ENCODE peak calls at places on chromosomes 3 and 15, in seven cellular contexts. One of them, this sample, is unnamed. For H3K27me3, the result is how much of the 10 kb centered on the place peaks cover.

GRCh38 chr15:57485869-57486268 is 105.8 kb upstream of the MYZAP start:
- DNase-seq in aorta: peak
- DNase-seq in psoas muscle: no peak
- DNase-seq in brain microvascular endothelial cell: peak
- DNase-seq in kidney epithelial cell: peak
- DNase-seq in CD4-positive, alpha-beta memory T cell: no peak
- DNase-seq in NT2/D1: peak
- DNase-seq in this sample: peak

GRCh38 chr15:92075764-92076163 is 222.3 kb downstream of the SLCO3A1 start:
- DNase-seq in aorta: no peak
- DNase-seq in psoas muscle: no peak
- DNase-seq in brain microvascular endothelial cell: no peak
- DNase-seq in kidney epithelial cell: no peak
- DNase-seq in CD4-positive, alpha-beta memory T cell: no peak
- DNase-seq in NT2/D1: no peak
- DNase-seq in this sample: no peak

GRCh38 chr3:155239960-155240359 is 53.5 kb downstream of the STRIT1 start:
- DNase-seq in aorta: no peak
- DNase-seq in psoas muscle: peak
- DNase-seq in brain microvascular endothelial cell: no peak
- DNase-seq in kidney epithelial cell: no peak
- DNase-seq in CD4-positive, alpha-beta memory T cell: no peak
- DNase-seq in NT2/D1: no peak
- DNase-seq in this sample: no peak

GRCh38 chr15:25565470-25566264 is 126.8 kb upstream of the UBE3A start:
- DNase-seq in aorta: no peak
- DNase-seq in psoas muscle: peak
- DNase-seq in brain microvascular endothelial cell: no peak
- DNase-seq in kidney epithelial cell: no peak
- DNase-seq in CD4-positive, alpha-beta memory T cell: no peak
- DNase-seq in NT2/D1: no peak
- DNase-seq in this sample: no peak

GRCh38 chr3:45332901-45333407 is 55.4 kb upstream of the LARS2 start:
- DNase-seq in aorta: no peak
- DNase-seq in psoas muscle: no peak
- DNase-seq in brain microvascular endothelial cell: no peak
- DNase-seq in kidney epithelial cell: no peak
- DNase-seq in CD4-positive, alpha-beta memory T cell: no peak
- DNase-seq in NT2/D1: no peak
- DNase-seq in this sample: no peak

GRCh38 chr3:11969986-11970385 is 34.2 kb upstream of the SYN2 start:
- DNase-seq in aorta: no peak
- DNase-seq in psoas muscle: no peak
- DNase-seq in brain microvascular endothelial cell: no peak
- DNase-seq in kidney epithelial cell: no peak
- DNase-seq in CD4-positive, alpha-beta memory T cell: no peak
- DNase-seq in NT2/D1: no peak
- DNase-seq in this sample: no peak

GRCh38 chr3:45437388-45437787 is 49.0 kb downstream of the LARS2 start:
- DNase-seq in aorta: no peak
- DNase-seq in psoas muscle: no peak
- DNase-seq in brain microvascular endothelial cell: no peak
- DNase-seq in kidney epithelial cell: no peak
- DNase-seq in CD4-positive, alpha-beta memory T cell: no peak
- DNase-seq in NT2/D1: no peak
- DNase-seq in this sample: no peak

GRCh38 chr3:66178206-66178605 is 42.6 kb upstream of the SLC25A26 start:
- DNase-seq in aorta: no peak
- DNase-seq in psoas muscle: no peak
- DNase-seq in brain microvascular endothelial cell: no peak
- DNase-seq in kidney epithelial cell: no peak
- DNase-seq in CD4-positive, alpha-beta memory T cell: no peak
- DNase-seq in NT2/D1: no peak
- DNase-seq in this sample: no peak

GRCh38 chr3:57078366-57079220 is 18.1 kb downstream of the SPATA12 start:
- DNase-seq in aorta: peak
- DNase-seq in psoas muscle: peak
- DNase-seq in brain microvascular endothelial cell: peak
- DNase-seq in kidney epithelial cell: no peak
- DNase-seq in CD4-positive, alpha-beta memory T cell: no peak
- DNase-seq in NT2/D1: no peak
- DNase-seq in this sample: no peak

GRCh38 chr3:44529927-44530326 is 25.1 kb upstream of the ZKSCAN7 start:
- DNase-seq in aorta: no peak
- DNase-seq in psoas muscle: no peak
- DNase-seq in brain microvascular endothelial cell: peak
- DNase-seq in kidney epithelial cell: no peak
- DNase-seq in CD4-positive, alpha-beta memory T cell: no peak
- DNase-seq in NT2/D1: no peak
- DNase-seq in this sample: no peak

GRCh38 chr3:34582054-34582453 is 783.6 kb downstream of the PDCD6IP start:
- DNase-seq in aorta: no peak
- DNase-seq in psoas muscle: no peak
- DNase-seq in brain microvascular endothelial cell: no peak
- DNase-seq in kidney epithelial cell: no peak
- DNase-seq in CD4-positive, alpha-beta memory T cell: no peak
- DNase-seq in NT2/D1: no peak
- DNase-seq in this sample: no peak

GRCh38 chr15:60520041-60520824 is 41.3 kb upstream of the ICE2 start:
- DNase-seq in aorta: no peak
- DNase-seq in psoas muscle: no peak
- DNase-seq in brain microvascular endothelial cell: no peak
- DNase-seq in kidney epithelial cell: peak
- DNase-seq in CD4-positive, alpha-beta memory T cell: peak
- DNase-seq in NT2/D1: no peak
- DNase-seq in this sample: no peak

GRCh38 chr15:50224606-50225005 is 40.9 kb downstream of the HDC start:
- DNase-seq in aorta: no peak
- DNase-seq in psoas muscle: no peak
- DNase-seq in brain microvascular endothelial cell: peak
- DNase-seq in kidney epithelial cell: no peak
- DNase-seq in CD4-positive, alpha-beta memory T cell: no peak
- DNase-seq in NT2/D1: no peak
- DNase-seq in this sample: no peak

GRCh38 chr3:79028916-79029315 is 738.9 kb downstream of the ROBO1 start:
- DNase-seq in aorta: no peak
- DNase-seq in psoas muscle: no peak
- DNase-seq in brain microvascular endothelial cell: no peak
- DNase-seq in kidney epithelial cell: no peak
- DNase-seq in CD4-positive, alpha-beta memory T cell: no peak
- DNase-seq in NT2/D1: no peak
- DNase-seq in this sample: no peak

GRCh38 chr15:93929375-93930094 is 301.8 kb upstream of the MCTP2 start:
- DNase-seq in aorta: no peak
- DNase-seq in psoas muscle: peak
- DNase-seq in brain microvascular endothelial cell: peak
- DNase-seq in kidney epithelial cell: no peak
- DNase-seq in CD4-positive, alpha-beta memory T cell: no peak
- DNase-seq in NT2/D1: peak
- DNase-seq in this sample: peak

GRCh38 chr15:99556010-99556409 is 9.8 kb upstream of the MEF2A start:
- DNase-seq in aorta: no peak
- DNase-seq in psoas muscle: no peak
- DNase-seq in brain microvascular endothelial cell: no peak
- DNase-seq in kidney epithelial cell: no peak
- DNase-seq in CD4-positive, alpha-beta memory T cell: no peak
- DNase-seq in NT2/D1: no peak
- DNase-seq in this sample: no peak

GRCh38 chr3:49868951-49869454 is 703 bp downstream of the CAMKV start:
- DNase-seq in aorta: no peak
- DNase-seq in psoas muscle: no peak
- DNase-seq in brain microvascular endothelial cell: no peak
- DNase-seq in kidney epithelial cell: no peak
- DNase-seq in CD4-positive, alpha-beta memory T cell: no peak
- DNase-seq in NT2/D1: no peak
- DNase-seq in this sample: no peak

GRCh38 chr15:74318376-74319137 is 48.9 kb downstream of the CYP11A1 start:
- DNase-seq in aorta: no peak
- DNase-seq in psoas muscle: peak
- DNase-seq in brain microvascular endothelial cell: peak
- DNase-seq in kidney epithelial cell: no peak
- DNase-seq in CD4-positive, alpha-beta memory T cell: no peak
- DNase-seq in NT2/D1: no peak
- DNase-seq in this sample: no peak

GRCh38 chr3:18389108-18389733 is 35.9 kb downstream of the SATB1 start:
- DNase-seq in aorta: no peak
- DNase-seq in psoas muscle: no peak
- DNase-seq in brain microvascular endothelial cell: no peak
- DNase-seq in kidney epithelial cell: no peak
- DNase-seq in CD4-positive, alpha-beta memory T cell: no peak
- DNase-seq in NT2/D1: no peak
- DNase-seq in this sample: no peak

DNA sequence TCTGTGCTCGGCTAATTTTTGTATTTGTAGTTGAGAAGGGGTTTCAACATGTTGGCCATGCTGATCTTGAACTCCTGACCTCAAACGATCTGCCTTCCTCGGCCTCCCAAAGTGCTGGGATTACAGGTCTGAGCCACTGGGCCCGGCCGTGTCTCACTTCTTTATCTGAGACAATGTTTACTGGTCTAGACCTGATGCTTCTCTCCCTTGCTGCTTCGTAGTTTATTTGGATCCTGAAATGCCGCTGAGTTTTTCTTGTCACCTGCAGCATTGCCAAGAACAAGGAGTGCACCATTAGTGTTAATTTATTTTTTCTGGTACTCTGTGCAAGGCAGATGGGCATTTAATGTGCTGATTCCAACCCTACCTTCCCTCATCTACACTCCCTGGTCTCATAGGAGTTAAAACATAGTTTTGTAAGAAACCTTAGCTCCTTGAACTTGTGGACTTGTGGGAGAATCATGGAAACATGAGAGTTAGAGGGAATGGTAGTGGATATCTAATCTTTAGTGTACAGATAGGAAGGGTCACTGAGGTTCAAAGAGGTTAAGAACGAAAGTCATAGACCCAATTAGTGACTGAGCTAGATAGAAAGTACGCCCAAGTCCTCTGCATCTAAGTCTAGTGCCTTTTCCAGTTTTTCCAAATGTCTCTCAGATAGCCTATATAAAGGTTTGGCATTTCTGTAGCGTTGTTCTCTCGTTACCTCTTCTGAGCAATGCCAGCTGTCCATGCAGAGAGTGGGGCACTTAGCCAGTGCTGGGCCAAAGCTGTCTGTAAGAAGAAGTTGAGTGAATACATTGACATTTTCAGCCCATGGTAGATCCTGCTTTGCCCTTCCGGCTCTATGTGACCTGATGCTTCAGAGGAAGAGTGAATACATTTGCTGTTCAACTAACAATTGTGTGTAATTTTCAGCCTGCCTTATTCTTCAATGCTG is 244.1 kb downstream of the LPP start:
- DNase-seq in aorta: no peak
- DNase-seq in psoas muscle: no peak
- DNase-seq in brain microvascular endothelial cell: no peak
- DNase-seq in kidney epithelial cell: no peak
- DNase-seq in CD4-positive, alpha-beta memory T cell: no peak
- DNase-seq in NT2/D1: no peak
- DNase-seq in this sample: no peak
- H3K4me3 ChIP-seq in aorta: no peak
- H3K4me3 ChIP-seq in psoas muscle: peak
- H3K4me3 ChIP-seq in brain microvascular endothelial cell: no peak
- H3K4me3 ChIP-seq in kidney epithelial cell: no peak
- H3K4me3 ChIP-seq in CD4-positive, alpha-beta memory T cell: peak
- H3K4me3 ChIP-seq in NT2/D1: no peak
- H3K4me3 ChIP-seq in this sample: no peak

GRCh38 chr15:89361451-89362202 is 27.0 kb upstream of the POLG start:
- DNase-seq in aorta: peak
- DNase-seq in psoas muscle: peak
- DNase-seq in brain microvascular endothelial cell: peak
- DNase-seq in kidney epithelial cell: no peak
- DNase-seq in CD4-positive, alpha-beta memory T cell: no peak
- DNase-seq in NT2/D1: no peak
- DNase-seq in this sample: no peak

GRCh38 chr15:89362203-89363101 is 27.8 kb upstream of the POLG start:
- DNase-seq in aorta: no peak
- DNase-seq in psoas muscle: no peak
- DNase-seq in brain microvascular endothelial cell: no peak
- DNase-seq in kidney epithelial cell: no peak
- DNase-seq in CD4-positive, alpha-beta memory T cell: no peak
- DNase-seq in NT2/D1: no peak
- DNase-seq in this sample: no peak

GRCh38 chr15:89358755-89359439 is 24.3 kb upstream of the POLG start:
- DNase-seq in aorta: peak
- DNase-seq in psoas muscle: peak
- DNase-seq in brain microvascular endothelial cell: peak
- DNase-seq in kidney epithelial cell: no peak
- DNase-seq in CD4-positive, alpha-beta memory T cell: peak
- DNase-seq in NT2/D1: no peak
- DNase-seq in this sample: peak

GRCh38 chr15:89359471-89360293 is 25.1 kb upstream of the POLG start:
- DNase-seq in aorta: peak
- DNase-seq in psoas muscle: no peak
- DNase-seq in brain microvascular endothelial cell: no peak
- DNase-seq in kidney epithelial cell: no peak
- DNase-seq in CD4-positive, alpha-beta memory T cell: no peak
- DNase-seq in NT2/D1: no peak
- DNase-seq in this sample: no peak

DNA sequence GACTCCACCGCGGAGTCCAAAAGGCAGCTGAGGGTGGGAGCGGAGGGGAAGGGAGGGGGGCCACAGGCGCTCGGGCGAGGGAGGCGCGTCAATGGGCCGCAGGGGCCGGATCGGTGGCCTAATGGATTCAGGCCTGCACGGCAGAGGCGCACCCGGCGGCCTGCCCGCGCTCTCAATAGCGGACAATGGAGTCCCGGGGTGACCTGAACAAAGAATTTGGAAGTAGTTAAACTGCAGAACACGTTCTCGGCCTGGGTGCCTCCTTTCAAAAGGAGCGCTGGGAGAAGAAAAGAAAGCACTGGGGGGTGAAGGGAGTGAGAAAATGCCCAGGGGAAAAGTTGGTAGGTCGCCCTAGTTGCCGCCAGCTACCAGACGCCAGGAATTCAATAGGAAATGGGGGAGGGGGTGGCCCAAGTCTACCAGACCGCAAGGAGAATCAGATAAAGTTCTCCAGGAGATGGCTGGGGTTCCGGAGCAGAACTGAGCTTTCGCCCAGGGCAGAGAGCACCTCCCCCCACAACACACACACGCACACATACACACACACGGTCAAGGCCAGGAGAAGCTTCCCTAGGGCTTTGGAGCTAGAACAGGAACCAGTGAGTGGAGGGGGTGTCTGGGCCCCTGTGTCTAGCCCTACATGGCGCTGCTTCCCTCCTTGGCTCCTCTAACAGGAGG is 25.8 kb upstream of the POLG start:
- DNase-seq in aorta: no peak
- DNase-seq in psoas muscle: no peak
- DNase-seq in brain microvascular endothelial cell: no peak
- DNase-seq in kidney epithelial cell: no peak
- DNase-seq in CD4-positive, alpha-beta memory T cell: no peak
- DNase-seq in NT2/D1: no peak
- DNase-seq in this sample: no peak
- H3K27me3 ChIP-seq in aorta: under half
- H3K27me3 ChIP-seq in psoas muscle: half or more
- H3K27me3 ChIP-seq in brain microvascular endothelial cell: half or more
- H3K27me3 ChIP-seq in kidney epithelial cell: half or more
- H3K27me3 ChIP-seq in CD4-positive, alpha-beta memory T cell: half or more
- H3K27me3 ChIP-seq in NT2/D1: half or more
- H3K27me3 ChIP-seq in this sample: half or more

GRCh38 chr3:147939425-147940196 is 530.4 kb downstream of the ZIC1 start:
- DNase-seq in aorta: no peak
- DNase-seq in psoas muscle: no peak
- DNase-seq in brain microvascular endothelial cell: no peak
- DNase-seq in kidney epithelial cell: no peak
- DNase-seq in CD4-positive, alpha-beta memory T cell: no peak
- DNase-seq in NT2/D1: no peak
- DNase-seq in this sample: no peak
- H3K4me3 ChIP-seq in aorta: no peak
- H3K4me3 ChIP-seq in psoas muscle: peak
- H3K4me3 ChIP-seq in brain microvascular endothelial cell: peak
- H3K4me3 ChIP-seq in kidney epithelial cell: no peak
- H3K4me3 ChIP-seq in CD4-positive, alpha-beta memory T cell: no peak
- H3K4me3 ChIP-seq in NT2/D1: no peak
- H3K4me3 ChIP-seq in this sample: no peak

GRCh38 chr3:33046521-33046920 is 50.4 kb downstream of the GLB1 start:
- DNase-seq in aorta: no peak
- DNase-seq in psoas muscle: no peak
- DNase-seq in brain microvascular endothelial cell: no peak
- DNase-seq in kidney epithelial cell: no peak
- DNase-seq in CD4-positive, alpha-beta memory T cell: no peak
- DNase-seq in NT2/D1: no peak
- DNase-seq in this sample: no peak
- H3K27me3 ChIP-seq in aorta: under half
- H3K27me3 ChIP-seq in psoas muscle: under half
- H3K27me3 ChIP-seq in brain microvascular endothelial cell: under half
- H3K27me3 ChIP-seq in kidney epithelial cell: under half
- H3K27me3 ChIP-seq in CD4-positive, alpha-beta memory T cell: under half
- H3K27me3 ChIP-seq in NT2/D1: under half
- H3K27me3 ChIP-seq in this sample: under half

This sample was measured in BJ.